ENCODE peak calls at places on chromosomes 5 and 9, in eight cellular contexts. U is AG04450; Y is skeletal muscle cell; I is testis; B is iPS DF 6.9; J is ovary; F is CD8-positive, alpha-beta T cell; K is colonic mucosa. A is an unnamed sample.

GRCh38 chr5:20360243-20360642 is 372.2 kb upstream of the CDH18 start:
- DNase-seq in U (no peak), Y (no peak), I (no peak), B (no peak), J (no peak), F (no peak), K (no peak), A (no peak)

GRCh38 chr9:99866398-99866797 is 40.1 kb upstream of the STX17 start:
- DNase-seq in U (no peak), Y (no peak), I (peak; percentile 40), B (no peak), J (no peak), F (no peak), K (no peak), A (no peak)

GRCh38 chr5:25393321-25393720 is 748.5 kb upstream of the CDH10 start:
- DNase-seq in U (no peak), Y (no peak), I (no peak), B (no peak), J (no peak), F (no peak), K (no peak), A (no peak)

GRCh38 chr5:96080557-96080956 is 118.9 kb upstream of the ELL2 start:
- DNase-seq in U (no peak), Y (no peak), I (no peak), B (no peak), J (no peak), F (no peak), K (no peak), A (no peak)

GRCh38 chr5:149860801-149861322 is 83.7 kb downstream of the PDE6A start:
- DNase-seq in U (no peak), Y (no peak), I (no peak), B (no peak), J (no peak), F (peak; percentile 9), K (no peak), A (peak; percentile 28)

GRCh38 chr5:20368581-20368980 is 380.6 kb upstream of the CDH18 start:
- DNase-seq in U (no peak), Y (no peak), I (no peak), B (no peak), J (no peak), F (no peak), K (no peak), A (no peak)

GRCh38 chr9:132798817-132799790 is 79.0 kb downstream of the AK8 start:
- DNase-seq in U (no peak), Y (no peak), I (peak; percentile 74), B (no peak), J (no peak), F (no peak), K (peak; percentile 75), A (peak; percentile 87)

GRCh38 chr9:6584881-6585597 is 60.5 kb downstream of the GLDC start:
- DNase-seq in U (no peak), Y (no peak), I (no peak), B (no peak), J (no peak), F (no peak), K (no peak), A (no peak)

GRCh38 chr5:79573983-79574890 is 38.0 kb upstream of the TENT2 start:
- DNase-seq in U (no peak), Y (no peak), I (no peak), B (no peak), J (no peak), F (no peak), K (no peak), A (no peak)

GRCh38 chr5:96001262-96001661 is 39.6 kb upstream of the ELL2 start:
- DNase-seq in U (no peak), Y (no peak), I (no peak), B (no peak), J (no peak), F (no peak), K (no peak), A (no peak)

GRCh38 chr5:179115845-179116524 is 55.8 kb downstream of the ZNF354C start:
- DNase-seq in U (no peak), Y (no peak), I (peak; percentile 10), B (no peak), J (no peak), F (no peak), K (peak; percentile 13), A (no peak)

GRCh38 chr5:14268236-14268701 is 125.1 kb downstream of the TRIO start:
- DNase-seq in U (no peak), Y (peak; percentile 46), I (no peak), B (no peak), J (no peak), F (no peak), K (no peak), A (no peak)

GRCh38 chr5:5342784-5343183 is 79.7 kb upstream of the ICE1 start:
- DNase-seq in U (no peak), Y (peak; percentile 45), I (no peak), B (no peak), J (no peak), F (no peak), K (no peak), A (no peak)

GRCh38 chr5:74042559-74043357 is 416.8 kb downstream of the ARHGEF28 start:
- DNase-seq in U (no peak), Y (peak; percentile 81), I (no peak), B (no peak), J (no peak), F (no peak), K (no peak), A (no peak)

GRCh38 chr5:135031146-135031812 is 2.7 kb downstream of the PITX1 start:
- DNase-seq in U (no peak), Y (no peak), I (no peak), B (no peak), J (no peak), F (no peak), K (no peak), A (peak; percentile 82)
- H3K4me3 ChIP-seq in U (peak overlapping the region; percentile 89), Y (peak overlapping the region; percentile 77), I (no peak overlapping the region), B (peak overlapping the region; percentile 5), J (no peak overlapping the region), F (no peak overlapping the region), K (peak overlapping the region; percentile 31), A (peak overlapping the region; percentile 29)

GRCh38 chr5:89728750-89729149 is 680.8 kb downstream of the CETN3 start:
- DNase-seq in U (no peak), Y (peak; percentile 65), I (peak; percentile 60), B (no peak), J (peak; percentile 35), F (no peak), K (no peak), A (no peak)

GRCh38 chr5:89733772-89734171 is 675.8 kb downstream of the CETN3 start:
- DNase-seq in U (no peak), Y (no peak), I (no peak), B (peak; percentile 25), J (no peak), F (no peak), K (no peak), A (no peak)

GRCh38 chr5:89728134-89728533 is 681.4 kb downstream of the CETN3 start:
- DNase-seq in U (no peak), Y (no peak), I (no peak), B (no peak), J (no peak), F (no peak), K (no peak), A (no peak)

GRCh38 chr5:89735108-89735507 is 674.4 kb downstream of the CETN3 start:
- DNase-seq in U (no peak), Y (no peak), I (no peak), B (no peak), J (no peak), F (no peak), K (no peak), A (no peak)

DNA sequence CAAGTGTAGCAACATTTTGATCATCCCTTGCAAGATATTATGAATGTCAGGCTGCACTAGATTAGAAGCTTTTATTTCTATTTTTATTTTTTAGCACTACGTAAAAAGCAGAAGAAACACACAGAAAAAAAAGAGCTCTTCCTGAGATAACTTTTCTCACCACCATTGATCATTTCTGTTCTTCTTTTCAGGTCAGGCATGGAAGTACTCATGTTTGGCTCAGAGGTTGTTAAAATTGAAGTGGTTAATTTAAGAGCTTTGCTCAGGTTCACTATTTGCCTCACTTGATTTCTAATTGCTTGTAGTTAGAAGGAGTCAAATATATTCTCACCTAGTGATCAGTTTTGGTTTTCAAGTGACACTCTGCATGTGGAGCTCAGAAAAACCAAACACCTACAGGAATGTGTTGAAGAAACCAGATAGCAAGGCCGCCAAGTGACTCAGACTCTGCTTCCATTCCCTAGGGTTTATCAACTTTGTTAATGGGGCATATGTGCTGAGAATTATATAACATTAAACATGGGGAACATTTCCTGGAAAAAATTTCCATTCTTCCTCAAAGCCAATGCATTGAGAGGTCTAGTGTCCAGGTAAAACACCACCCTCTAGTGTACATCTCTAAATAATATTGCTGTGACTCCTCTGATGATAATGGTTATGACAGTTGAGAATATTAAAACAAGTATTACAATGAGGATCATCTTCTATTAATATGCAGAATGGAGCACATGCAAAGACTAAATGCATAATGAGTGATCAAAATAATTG is 679.7 kb downstream of the CETN3 start:
- DNase-seq in U (no peak), Y (no peak), I (no peak), B (no peak), J (no peak), F (no peak), K (no peak), A (no peak)
- H3K4me3 ChIP-seq in U (no peak overlapping the region), Y (no peak overlapping the region), I (no peak overlapping the region), B (no peak overlapping the region), J (no peak overlapping the region), F (no peak overlapping the region), K (no peak overlapping the region), A (no peak overlapping the region)

GRCh38 chr5:103487253-103487652 is 75.3 kb downstream of the NUDT12 start:
- DNase-seq in U (no peak), Y (peak; percentile 55), I (no peak), B (no peak), J (no peak), F (no peak), K (no peak), A (no peak)

GRCh38 chr5:103489293-103489692 is 73.3 kb downstream of the NUDT12 start:
- DNase-seq in U (no peak), Y (no peak), I (no peak), B (no peak), J (no peak), F (no peak), K (no peak), A (no peak)

GRCh38 chr5:103487822-103488493 is 74.6 kb downstream of the NUDT12 start:
- DNase-seq in U (no peak), Y (no peak), I (no peak), B (no peak), J (no peak), F (no peak), K (no peak), A (no peak)

DNA sequence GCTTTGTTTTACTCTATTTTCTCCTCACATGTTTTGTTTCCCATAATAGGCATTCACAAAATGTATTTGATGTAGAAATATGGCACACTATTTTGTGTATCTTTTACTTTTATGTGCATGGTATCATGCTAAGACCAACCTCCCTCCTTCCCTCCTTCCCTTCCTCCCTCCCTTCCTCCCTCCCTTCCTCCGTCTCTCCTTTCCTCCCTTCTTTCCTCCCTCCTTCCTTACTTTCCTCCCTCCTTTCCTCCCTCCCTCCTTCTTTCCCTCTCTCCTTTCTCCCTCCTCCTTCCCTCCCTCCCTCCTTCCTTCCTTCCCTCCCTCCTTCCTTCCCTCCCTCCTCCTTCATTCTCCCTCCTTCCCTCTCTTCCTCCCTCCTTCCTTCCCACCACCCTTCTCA is 72.2 kb downstream of the NUDT12 start:
- DNase-seq in U (no peak), Y (no peak), I (no peak), B (no peak), J (no peak), F (no peak), K (no peak), A (no peak)
- H3K4me3 ChIP-seq in U (no peak overlapping the region), Y (no peak overlapping the region), I (no peak overlapping the region), B (no peak overlapping the region), J (no peak overlapping the region), F (no peak overlapping the region), K (no peak overlapping the region), A (no peak overlapping the region)

GRCh38 chr9:94919376-94920098 is 193.0 kb downstream of the AOPEP start:
- DNase-seq in U (peak; percentile 33), Y (no peak), I (no peak), B (no peak), J (peak; percentile 70), F (no peak), K (no peak), A (peak; percentile 59)
- H3K4me3 ChIP-seq in U (no peak overlapping the region), Y (no peak overlapping the region), I (no peak overlapping the region), B (no peak overlapping the region), J (no peak overlapping the region), F (no peak overlapping the region), K (no peak overlapping the region), A (no peak overlapping the region)